ENCODE peak calls at places on chromosome 15, in five cellular contexts. One of them, this sample, is unnamed. For H3K4me1, the result is how much of the 10 kb centered on the place peaks cover.

GRCh38 chr15:95996494-95996893 is 334.0 kb upstream of the NR2F2 start:
- DNase-seq in osteoblast: no peak
- DNase-seq in heart right ventricle: no peak
- DNase-seq in PC-3: no peak
- DNase-seq in thoracic aorta: no peak
- DNase-seq in this sample: no peak

GRCh38 chr15:26260517-26261133 is 397.5 kb upstream of the ATP10A start:
- DNase-seq in PC-3: peak
- DNase-seq in heart right ventricle: no peak
- DNase-seq in osteoblast: no peak
- DNase-seq in thoracic aorta: no peak
- DNase-seq in this sample: no peak

GRCh38 chr15:66737243-66738010 is 35.4 kb downstream of the SMAD6 start:
- DNase-seq in heart right ventricle: no peak
- DNase-seq in osteoblast: no peak
- DNase-seq in thoracic aorta: no peak
- DNase-seq in PC-3: no peak
- DNase-seq in this sample: no peak

GRCh38 chr15:69603369-69604049 is 150.9 kb downstream of the RPLP1 start:
- DNase-seq in PC-3: peak
- DNase-seq in heart right ventricle: no peak
- DNase-seq in thoracic aorta: no peak
- DNase-seq in osteoblast: no peak
- DNase-seq in this sample: no peak

GRCh38 chr15:26355671-26356070 is 417.2 kb downstream of the GABRB3 start:
- DNase-seq in osteoblast: no peak
- DNase-seq in PC-3: no peak
- DNase-seq in heart right ventricle: no peak
- DNase-seq in thoracic aorta: no peak
- DNase-seq in this sample: no peak

GRCh38 chr15:88651971-88652370 is 13.2 kb downstream of the ISG20 start:
- DNase-seq in heart right ventricle: no peak
- DNase-seq in PC-3: no peak
- DNase-seq in osteoblast: no peak
- DNase-seq in thoracic aorta: no peak
- DNase-seq in this sample: no peak

GRCh38 chr15:45326776-45327175 is 51.6 kb downstream of the GATM start:
- DNase-seq in osteoblast: no peak
- DNase-seq in heart right ventricle: no peak
- DNase-seq in PC-3: no peak
- DNase-seq in thoracic aorta: no peak
- DNase-seq in this sample: no peak

GRCh38 chr15:86916671-86917450 is 837.2 kb downstream of the AGBL1 start:
- DNase-seq in PC-3: no peak
- DNase-seq in heart right ventricle: peak
- DNase-seq in thoracic aorta: no peak
- DNase-seq in osteoblast: peak
- DNase-seq in this sample: no peak

GRCh38 chr15:59224474-59224873 is 17.8 kb downstream of the LDHAL6B start:
- DNase-seq in thoracic aorta: no peak
- DNase-seq in heart right ventricle: peak
- DNase-seq in PC-3: no peak
- DNase-seq in osteoblast: no peak
- DNase-seq in this sample: no peak

GRCh38 chr15:68450192-68450591 is 18.2 kb upstream of the ITGA11 start:
- DNase-seq in heart right ventricle: no peak
- DNase-seq in PC-3: no peak
- DNase-seq in thoracic aorta: no peak
- DNase-seq in osteoblast: no peak
- DNase-seq in this sample: no peak

GRCh38 chr15:38691951-38692788 is 127.6 kb upstream of the RASGRP1 start:
- DNase-seq in thoracic aorta: no peak
- DNase-seq in osteoblast: no peak
- DNase-seq in PC-3: no peak
- DNase-seq in heart right ventricle: no peak
- DNase-seq in this sample: no peak

GRCh38 chr15:31304736-31305365 is 21.8 kb upstream of the KLF13 start:
- DNase-seq in osteoblast: peak
- DNase-seq in thoracic aorta: no peak
- DNase-seq in PC-3: no peak
- DNase-seq in heart right ventricle: no peak
- DNase-seq in this sample: no peak

GRCh38 chr15:29403778-29404177 is 134.2 kb upstream of the NSMCE3 start:
- DNase-seq in PC-3: peak
- DNase-seq in heart right ventricle: no peak
- DNase-seq in thoracic aorta: no peak
- DNase-seq in osteoblast: no peak
- DNase-seq in this sample: no peak

GRCh38 chr15:57795261-57795660 is 88.7 kb downstream of the POLR2M start:
- DNase-seq in thoracic aorta: no peak
- DNase-seq in PC-3: no peak
- DNase-seq in heart right ventricle: no peak
- DNase-seq in osteoblast: no peak
- DNase-seq in this sample: no peak

GRCh38 chr15:80561500-80561899 is 133.6 kb upstream of the ABHD17C start:
- DNase-seq in PC-3: no peak
- DNase-seq in thoracic aorta: no peak
- DNase-seq in osteoblast: no peak
- DNase-seq in heart right ventricle: no peak
- DNase-seq in this sample: no peak

GRCh38 chr15:36029606-36030005 is 483.6 kb upstream of the DPH6 start:
- DNase-seq in osteoblast: no peak
- DNase-seq in heart right ventricle: no peak
- DNase-seq in thoracic aorta: no peak
- DNase-seq in PC-3: no peak
- DNase-seq in this sample: no peak

GRCh38 chr15:66789029-66790025 is 87.3 kb downstream of the SMAD6 start:
- DNase-seq in thoracic aorta: no peak
- DNase-seq in osteoblast: peak
- DNase-seq in heart right ventricle: no peak
- DNase-seq in PC-3: peak
- DNase-seq in this sample: no peak

GRCh38 chr15:96345560-96346389 is 15.3 kb downstream of the NR2F2 start:
- DNase-seq in PC-3: peak
- DNase-seq in thoracic aorta: no peak
- DNase-seq in osteoblast: peak
- DNase-seq in heart right ventricle: peak
- DNase-seq in this sample: peak

GRCh38 chr15:79172801-79173460 is 82.4 kb upstream of the RASGRF1 start:
- DNase-seq in heart right ventricle: no peak
- DNase-seq in osteoblast: no peak
- DNase-seq in thoracic aorta: no peak
- DNase-seq in PC-3: no peak
- DNase-seq in this sample: no peak

GRCh38 chr15:79170256-79170664 is 79.7 kb upstream of the RASGRF1 start:
- DNase-seq in thoracic aorta: no peak
- DNase-seq in heart right ventricle: peak
- DNase-seq in PC-3: peak
- DNase-seq in osteoblast: no peak
- DNase-seq in this sample: peak

GRCh38 chr15:79169531-79170123 is 79.0 kb upstream of the RASGRF1 start:
- DNase-seq in thoracic aorta: no peak
- DNase-seq in osteoblast: no peak
- DNase-seq in heart right ventricle: no peak
- DNase-seq in PC-3: no peak
- DNase-seq in this sample: no peak

GRCh38 chr15:79172032-79172481 is 81.5 kb upstream of the RASGRF1 start:
- DNase-seq in osteoblast: no peak
- DNase-seq in thoracic aorta: no peak
- DNase-seq in PC-3: no peak
- DNase-seq in heart right ventricle: no peak
- DNase-seq in this sample: no peak

GRCh38 chr15:79171320-79172031 is 80.9 kb upstream of the RASGRF1 start:
- DNase-seq in thoracic aorta: no peak
- DNase-seq in PC-3: no peak
- DNase-seq in heart right ventricle: no peak
- DNase-seq in osteoblast: no peak
- DNase-seq in this sample: no peak
- H3K4me1 ChIP-seq in thoracic aorta: under half
- H3K4me1 ChIP-seq in PC-3: under half
- H3K4me1 ChIP-seq in heart right ventricle: under half
- H3K4me1 ChIP-seq in osteoblast: under half
- H3K4me1 ChIP-seq in this sample: under half

DNA sequence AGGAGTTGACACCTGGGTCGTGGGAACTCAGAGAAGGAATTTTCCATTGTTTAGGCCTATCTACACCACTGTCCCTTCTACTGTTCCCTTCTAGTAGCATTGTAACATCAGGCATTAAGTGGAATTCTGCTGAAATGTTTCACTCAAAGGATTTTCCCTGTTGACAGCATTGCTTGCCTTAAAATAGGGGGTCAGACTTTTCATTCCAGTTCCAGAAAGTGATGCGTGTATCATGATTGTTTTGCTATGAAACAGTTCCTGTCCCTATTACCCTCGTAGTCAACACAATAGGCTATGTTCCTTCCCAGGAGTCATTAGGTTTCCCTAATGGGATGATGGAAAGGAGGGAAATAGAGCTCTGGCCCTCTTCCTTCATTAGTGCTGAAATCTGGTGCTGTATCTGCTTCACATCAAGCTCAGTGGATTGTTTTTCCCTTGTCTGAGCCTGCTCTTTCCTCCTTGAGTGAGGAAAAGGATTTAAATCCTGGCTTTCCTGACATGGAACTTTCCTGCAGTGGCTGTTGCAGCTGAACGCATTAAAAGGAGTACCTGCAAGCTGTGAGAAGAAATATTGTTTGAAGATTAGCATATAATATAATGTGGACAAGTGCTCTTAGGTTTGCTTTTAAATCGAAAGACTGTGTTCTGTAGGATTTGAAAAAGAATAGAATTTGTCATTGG is 195.9 kb downstream of the KLHL25 start:
- DNase-seq in thoracic aorta: no peak
- DNase-seq in PC-3: no peak
- DNase-seq in osteoblast: no peak
- DNase-seq in heart right ventricle: no peak
- DNase-seq in this sample: no peak
- H3K27ac ChIP-seq in thoracic aorta: no peak
- H3K27ac ChIP-seq in PC-3: no peak
- H3K27ac ChIP-seq in osteoblast: no peak
- H3K27ac ChIP-seq in heart right ventricle: no peak
- H3K27ac ChIP-seq in this sample: peak

GRCh38 chr15:77411614-77411976 is 8.3 kb downstream of the PEAK1 start:
- DNase-seq in PC-3: no peak
- DNase-seq in heart right ventricle: no peak
- DNase-seq in osteoblast: no peak
- DNase-seq in thoracic aorta: no peak
- DNase-seq in this sample: no peak

GRCh38 chr15:77412972-77413371 is 6.9 kb downstream of the PEAK1 start:
- DNase-seq in heart right ventricle: no peak
- DNase-seq in osteoblast: no peak
- DNase-seq in thoracic aorta: no peak
- DNase-seq in PC-3: no peak
- DNase-seq in this sample: no peak

GRCh38 chr15:77414781-77415442 is 5.0 kb downstream of the PEAK1 start:
- DNase-seq in thoracic aorta: no peak
- DNase-seq in PC-3: no peak
- DNase-seq in osteoblast: peak
- DNase-seq in heart right ventricle: no peak
- DNase-seq in this sample: no peak

GRCh38 chr15:77415450-77416448 is 4.2 kb downstream of the PEAK1 start:
- DNase-seq in thoracic aorta: peak
- DNase-seq in heart right ventricle: no peak
- DNase-seq in PC-3: no peak
- DNase-seq in osteoblast: peak
- DNase-seq in this sample: peak

GRCh38 chr15:77413687-77414349 is 6.1 kb downstream of the PEAK1 start:
- DNase-seq in heart right ventricle: no peak
- DNase-seq in PC-3: no peak
- DNase-seq in thoracic aorta: no peak
- DNase-seq in osteoblast: no peak
- DNase-seq in this sample: no peak
- H3K4me3 ChIP-seq in heart right ventricle: no peak
- H3K4me3 ChIP-seq in PC-3: no peak
- H3K4me3 ChIP-seq in thoracic aorta: no peak
- H3K4me3 ChIP-seq in osteoblast: no peak
- H3K4me3 ChIP-seq in this sample: no peak

GRCh38 chr15:51105430-51106016 is 10.8 kb upstream of the TNFAIP8L3 start:
- DNase-seq in heart right ventricle: no peak
- DNase-seq in thoracic aorta: no peak
- DNase-seq in PC-3: peak
- DNase-seq in osteoblast: no peak
- DNase-seq in this sample: no peak

GRCh38 chr15:51104512-51104911 is 9.8 kb upstream of the TNFAIP8L3 start:
- DNase-seq in osteoblast: no peak
- DNase-seq in heart right ventricle: peak
- DNase-seq in thoracic aorta: peak
- DNase-seq in PC-3: no peak
- DNase-seq in this sample: peak

GRCh38 chr15:51110171-51110570 is 15.5 kb upstream of the TNFAIP8L3 start:
- DNase-seq in heart right ventricle: no peak
- DNase-seq in thoracic aorta: no peak
- DNase-seq in osteoblast: no peak
- DNase-seq in PC-3: no peak
- DNase-seq in this sample: no peak

GRCh38 chr15:51108933-51109550 is 14.3 kb upstream of the TNFAIP8L3 start:
- DNase-seq in thoracic aorta: peak
- DNase-seq in heart right ventricle: no peak
- DNase-seq in PC-3: peak
- DNase-seq in osteoblast: peak
- DNase-seq in this sample: peak

DNA sequence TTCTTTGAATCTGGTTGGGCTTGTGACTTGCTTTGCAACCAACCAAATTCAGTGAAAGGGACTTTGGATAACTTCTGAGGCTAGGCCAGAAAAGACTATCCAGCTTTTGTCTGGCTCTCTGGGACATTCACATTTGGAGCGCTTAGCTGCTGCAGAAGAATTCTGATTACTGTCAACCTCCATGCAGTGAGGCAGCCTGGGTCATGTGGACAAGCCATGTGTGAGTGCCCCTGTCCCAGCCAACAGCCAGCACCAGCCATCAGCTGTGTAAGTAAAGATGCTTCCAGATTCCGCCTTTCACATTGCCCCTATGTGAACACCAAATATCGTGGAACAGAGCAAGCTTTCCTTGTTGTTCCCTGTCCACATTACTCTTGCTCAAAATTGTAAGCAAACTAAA is 12.9 kb upstream of the TNFAIP8L3 start:
- DNase-seq in osteoblast: no peak
- DNase-seq in heart right ventricle: no peak
- DNase-seq in PC-3: no peak
- DNase-seq in thoracic aorta: no peak
- DNase-seq in this sample: no peak
- H3K4me1 ChIP-seq in osteoblast: under half
- H3K4me1 ChIP-seq in heart right ventricle: under half
- H3K4me1 ChIP-seq in PC-3: under half
- H3K4me1 ChIP-seq in thoracic aorta: half or more
- H3K4me1 ChIP-seq in this sample: under half

GRCh38 chr15:63043391-63044076 is 987 bp downstream of the TPM1 start:
- DNase-seq in heart right ventricle: no peak
- DNase-seq in PC-3: no peak
- DNase-seq in thoracic aorta: no peak
- DNase-seq in osteoblast: peak
- DNase-seq in this sample: peak
- H3K27ac ChIP-seq in heart right ventricle: peak
- H3K27ac ChIP-seq in PC-3: no peak
- H3K27ac ChIP-seq in thoracic aorta: peak
- H3K27ac ChIP-seq in osteoblast: peak
- H3K27ac ChIP-seq in this sample: peak

This sample was measured in gastrocnemius medialis.